ENCODE peak calls at places on chromosomes 3 and 15, in ten cellular contexts. One of them, this sample, is unnamed. For H3K27me3 and H3K36me3, the result is how much of the 10 kb centered on the place peaks cover.

GRCh38 chr3:46923559-46924350 is 46.2 kb downstream of the PTH1R start:
- DNase-seq in GM23338: peak
- DNase-seq in upper lobe of left lung: no peak
- DNase-seq in suprapubic skin: no peak
- DNase-seq in HCT116: no peak
- DNase-seq in SK-N-SH: peak
- DNase-seq in prostate gland: no peak
- DNase-seq in Panc1: no peak
- DNase-seq in stomach: peak
- DNase-seq in spleen: peak
- DNase-seq in this sample: no peak

GRCh38 chr15:100717596-100717995 is 115.2 kb downstream of the ASB7 start:
- DNase-seq in GM23338: no peak
- DNase-seq in upper lobe of left lung: no peak
- DNase-seq in suprapubic skin: no peak
- DNase-seq in HCT116: no peak
- DNase-seq in SK-N-SH: no peak
- DNase-seq in prostate gland: no peak
- DNase-seq in Panc1: no peak
- DNase-seq in stomach: no peak
- DNase-seq in spleen: no peak
- DNase-seq in this sample: no peak

GRCh38 chr15:91706366-91707032 is 147.0 kb upstream of the SLCO3A1 start:
- DNase-seq in GM23338: peak
- DNase-seq in upper lobe of left lung: peak
- DNase-seq in suprapubic skin: peak
- DNase-seq in HCT116: peak
- DNase-seq in SK-N-SH: peak
- DNase-seq in prostate gland: peak
- DNase-seq in Panc1: peak
- DNase-seq in stomach: peak
- DNase-seq in spleen: peak
- DNase-seq in this sample: no peak

GRCh38 chr3:55488398-55489055 is 1.4 kb upstream of the WNT5A start:
- DNase-seq in GM23338: peak
- DNase-seq in upper lobe of left lung: peak
- DNase-seq in suprapubic skin: no peak
- DNase-seq in HCT116: no peak
- DNase-seq in SK-N-SH: peak
- DNase-seq in prostate gland: peak
- DNase-seq in Panc1: no peak
- DNase-seq in stomach: peak
- DNase-seq in spleen: no peak
- DNase-seq in this sample: no peak

GRCh38 chr15:83066034-83066760 is 855 bp downstream of the BTBD1 start:
- DNase-seq in GM23338: no peak
- DNase-seq in upper lobe of left lung: no peak
- DNase-seq in suprapubic skin: no peak
- DNase-seq in HCT116: no peak
- DNase-seq in SK-N-SH: no peak
- DNase-seq in prostate gland: no peak
- DNase-seq in Panc1: no peak
- DNase-seq in stomach: no peak
- DNase-seq in spleen: no peak
- DNase-seq in this sample: no peak

GRCh38 chr3:128607710-128608048 is 42.9 kb downstream of the RPN1 start:
- DNase-seq in GM23338: no peak
- DNase-seq in upper lobe of left lung: no peak
- DNase-seq in suprapubic skin: no peak
- DNase-seq in HCT116: no peak
- DNase-seq in SK-N-SH: no peak
- DNase-seq in prostate gland: no peak
- DNase-seq in Panc1: no peak
- DNase-seq in stomach: no peak
- DNase-seq in spleen: no peak
- DNase-seq in this sample: no peak

GRCh38 chr15:89749951-89750559 is 994 bp downstream of the MESP1 start:
- DNase-seq in GM23338: no peak
- DNase-seq in upper lobe of left lung: peak
- DNase-seq in suprapubic skin: no peak
- DNase-seq in HCT116: no peak
- DNase-seq in SK-N-SH: no peak
- DNase-seq in prostate gland: no peak
- DNase-seq in Panc1: no peak
- DNase-seq in stomach: peak
- DNase-seq in spleen: no peak
- DNase-seq in this sample: no peak

GRCh38 chr3:111593666-111594065 is 1.5 kb downstream of the ZBED2 start:
- DNase-seq in GM23338: no peak
- DNase-seq in upper lobe of left lung: no peak
- DNase-seq in suprapubic skin: no peak
- DNase-seq in HCT116: no peak
- DNase-seq in SK-N-SH: no peak
- DNase-seq in prostate gland: no peak
- DNase-seq in Panc1: no peak
- DNase-seq in stomach: no peak
- DNase-seq in spleen: peak
- DNase-seq in this sample: no peak

DNA sequence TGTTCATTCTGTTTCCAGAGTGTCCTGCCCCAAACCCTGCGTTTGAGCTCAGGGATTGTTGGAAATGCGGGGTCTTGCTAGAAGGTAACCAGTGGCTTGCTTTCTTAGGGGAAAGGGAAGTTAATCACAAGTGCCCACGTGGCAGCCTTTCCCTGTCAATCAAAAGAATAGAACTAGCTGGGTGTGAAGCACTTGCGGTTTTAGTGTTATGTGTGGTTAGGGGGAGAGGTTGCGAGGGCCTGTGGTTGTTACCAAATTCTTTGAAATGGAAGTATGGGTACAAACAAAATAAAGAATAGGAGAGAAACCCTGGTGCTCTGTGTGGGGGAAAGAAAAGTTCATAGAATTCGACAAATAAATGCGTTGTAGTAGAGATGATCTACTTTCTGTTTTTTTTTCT is 67.6 kb downstream of the FNDC3B start:
- DNase-seq in GM23338: no peak
- DNase-seq in upper lobe of left lung: peak
- DNase-seq in suprapubic skin: no peak
- DNase-seq in HCT116: no peak
- DNase-seq in SK-N-SH: no peak
- DNase-seq in prostate gland: no peak
- DNase-seq in Panc1: no peak
- DNase-seq in stomach: peak
- DNase-seq in spleen: peak
- DNase-seq in this sample: no peak
- TF ChIP-seq POLR2AphosphoS5 in GM23338: no peak
- TF ChIP-seq POLR2AphosphoS5 in upper lobe of left lung: no peak
- TF ChIP-seq POLR2AphosphoS5 in suprapubic skin: no peak
- TF ChIP-seq POLR2AphosphoS5 in HCT116: no peak
- TF ChIP-seq POLR2AphosphoS5 in SK-N-SH: no peak
- TF ChIP-seq POLR2AphosphoS5 in prostate gland: no peak
- TF ChIP-seq POLR2AphosphoS5 in Panc1: no peak
- TF ChIP-seq POLR2AphosphoS5 in stomach: peak
- TF ChIP-seq POLR2AphosphoS5 in spleen: no peak
- TF ChIP-seq POLR2AphosphoS5 in this sample: no peak

GRCh38 chr3:186368164-186368563 is 6.1 kb upstream of the DGKG start:
- DNase-seq in GM23338: no peak
- DNase-seq in upper lobe of left lung: no peak
- DNase-seq in suprapubic skin: no peak
- DNase-seq in HCT116: no peak
- DNase-seq in SK-N-SH: no peak
- DNase-seq in prostate gland: no peak
- DNase-seq in Panc1: no peak
- DNase-seq in stomach: no peak
- DNase-seq in spleen: no peak
- DNase-seq in this sample: no peak

GRCh38 chr3:186366206-186366605 is 4.2 kb upstream of the DGKG start:
- DNase-seq in GM23338: no peak
- DNase-seq in upper lobe of left lung: no peak
- DNase-seq in suprapubic skin: no peak
- DNase-seq in HCT116: no peak
- DNase-seq in SK-N-SH: no peak
- DNase-seq in prostate gland: no peak
- DNase-seq in Panc1: no peak
- DNase-seq in stomach: no peak
- DNase-seq in spleen: no peak
- DNase-seq in this sample: no peak

GRCh38 chr3:186369217-186369616 is 7.2 kb upstream of the DGKG start:
- DNase-seq in GM23338: no peak
- DNase-seq in upper lobe of left lung: no peak
- DNase-seq in suprapubic skin: no peak
- DNase-seq in HCT116: no peak
- DNase-seq in SK-N-SH: no peak
- DNase-seq in prostate gland: no peak
- DNase-seq in Panc1: no peak
- DNase-seq in stomach: no peak
- DNase-seq in spleen: no peak
- DNase-seq in this sample: no peak

GRCh38 chr3:186367631-186368030 is 5.6 kb upstream of the DGKG start:
- DNase-seq in GM23338: no peak
- DNase-seq in upper lobe of left lung: no peak
- DNase-seq in suprapubic skin: no peak
- DNase-seq in HCT116: no peak
- DNase-seq in SK-N-SH: no peak
- DNase-seq in prostate gland: no peak
- DNase-seq in Panc1: no peak
- DNase-seq in stomach: no peak
- DNase-seq in spleen: no peak
- DNase-seq in this sample: no peak

DNA sequence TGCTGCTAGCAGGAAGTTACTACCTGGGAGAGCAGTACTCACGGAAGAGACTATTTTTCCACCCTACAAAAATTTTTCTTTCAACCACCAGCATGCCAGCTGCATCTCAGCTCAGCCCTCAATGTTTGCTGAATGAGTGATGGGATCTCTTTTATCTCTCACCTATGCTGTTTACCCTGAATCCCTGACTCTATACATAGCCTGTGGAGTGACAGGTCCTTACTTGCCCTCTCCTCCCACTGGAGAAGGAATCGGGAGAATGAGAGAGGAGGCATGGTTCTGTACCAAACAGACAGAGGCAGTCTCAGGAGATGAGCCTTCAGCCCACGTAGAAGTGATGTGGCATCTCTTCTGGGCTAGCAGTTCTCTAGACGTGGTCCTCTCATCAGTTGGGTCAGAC is 6.7 kb upstream of the DGKG start:
- DNase-seq in GM23338: no peak
- DNase-seq in upper lobe of left lung: no peak
- DNase-seq in suprapubic skin: no peak
- DNase-seq in HCT116: no peak
- DNase-seq in SK-N-SH: no peak
- DNase-seq in prostate gland: no peak
- DNase-seq in Panc1: no peak
- DNase-seq in stomach: no peak
- DNase-seq in spleen: no peak
- DNase-seq in this sample: no peak
- H3K27me3 ChIP-seq in GM23338: under half
- H3K27me3 ChIP-seq in upper lobe of left lung: under half
- H3K27me3 ChIP-seq in suprapubic skin: under half
- H3K27me3 ChIP-seq in HCT116: half or more
- H3K27me3 ChIP-seq in SK-N-SH: under half
- H3K27me3 ChIP-seq in prostate gland: under half
- H3K27me3 ChIP-seq in Panc1: half or more
- H3K27me3 ChIP-seq in stomach: under half
- H3K27me3 ChIP-seq in spleen: under half
- H3K27me3 ChIP-seq in this sample: under half

GRCh38 chr3:138673641-138674040 is 65.1 kb downstream of the FAIM start:
- DNase-seq in GM23338: peak
- DNase-seq in upper lobe of left lung: no peak
- DNase-seq in suprapubic skin: no peak
- DNase-seq in HCT116: no peak
- DNase-seq in SK-N-SH: no peak
- DNase-seq in prostate gland: no peak
- DNase-seq in Panc1: no peak
- DNase-seq in stomach: no peak
- DNase-seq in spleen: no peak
- DNase-seq in this sample: no peak

GRCh38 chr3:138675393-138675792 is 66.8 kb downstream of the FAIM start:
- DNase-seq in GM23338: no peak
- DNase-seq in upper lobe of left lung: no peak
- DNase-seq in suprapubic skin: no peak
- DNase-seq in HCT116: no peak
- DNase-seq in SK-N-SH: no peak
- DNase-seq in prostate gland: no peak
- DNase-seq in Panc1: no peak
- DNase-seq in stomach: no peak
- DNase-seq in spleen: no peak
- DNase-seq in this sample: no peak

GRCh38 chr3:138668107-138668506 is 59.5 kb downstream of the FAIM start:
- DNase-seq in GM23338: no peak
- DNase-seq in upper lobe of left lung: no peak
- DNase-seq in suprapubic skin: no peak
- DNase-seq in HCT116: no peak
- DNase-seq in SK-N-SH: no peak
- DNase-seq in prostate gland: no peak
- DNase-seq in Panc1: no peak
- DNase-seq in stomach: no peak
- DNase-seq in spleen: no peak
- DNase-seq in this sample: no peak

GRCh38 chr3:138674131-138674530 is 65.6 kb downstream of the FAIM start:
- DNase-seq in GM23338: no peak
- DNase-seq in upper lobe of left lung: no peak
- DNase-seq in suprapubic skin: no peak
- DNase-seq in HCT116: no peak
- DNase-seq in SK-N-SH: no peak
- DNase-seq in prostate gland: no peak
- DNase-seq in Panc1: no peak
- DNase-seq in stomach: no peak
- DNase-seq in spleen: no peak
- DNase-seq in this sample: no peak

GRCh38 chr3:138670409-138670808 is 61.8 kb downstream of the FAIM start:
- DNase-seq in GM23338: no peak
- DNase-seq in upper lobe of left lung: no peak
- DNase-seq in suprapubic skin: no peak
- DNase-seq in HCT116: no peak
- DNase-seq in SK-N-SH: no peak
- DNase-seq in prostate gland: no peak
- DNase-seq in Panc1: no peak
- DNase-seq in stomach: no peak
- DNase-seq in spleen: no peak
- DNase-seq in this sample: no peak
- H3K36me3 ChIP-seq in GM23338: under half
- H3K36me3 ChIP-seq in upper lobe of left lung: under half
- H3K36me3 ChIP-seq in suprapubic skin: under half
- H3K36me3 ChIP-seq in HCT116: under half
- H3K36me3 ChIP-seq in SK-N-SH: under half
- H3K36me3 ChIP-seq in prostate gland: under half
- H3K36me3 ChIP-seq in Panc1: under half
- H3K36me3 ChIP-seq in stomach: under half
- H3K36me3 ChIP-seq in spleen: half or more
- H3K36me3 ChIP-seq in this sample: under half

GRCh38 chr15:66498501-66499386 is 1.2 kb upstream of the SNAPC5 start:
- DNase-seq in GM23338: peak
- DNase-seq in upper lobe of left lung: no peak
- DNase-seq in suprapubic skin: no peak
- DNase-seq in HCT116: no peak
- DNase-seq in SK-N-SH: peak
- DNase-seq in prostate gland: no peak
- DNase-seq in Panc1: no peak
- DNase-seq in stomach: no peak
- DNase-seq in spleen: no peak
- DNase-seq in this sample: no peak

GRCh38 chr15:66502491-66502890 is 2.2 kb downstream of the RPL4 start:
- DNase-seq in GM23338: no peak
- DNase-seq in upper lobe of left lung: no peak
- DNase-seq in suprapubic skin: no peak
- DNase-seq in HCT116: no peak
- DNase-seq in SK-N-SH: no peak
- DNase-seq in prostate gland: no peak
- DNase-seq in Panc1: no peak
- DNase-seq in stomach: no peak
- DNase-seq in spleen: no peak
- DNase-seq in this sample: no peak

GRCh38 chr15:66496951-66497501 is 536 bp downstream of the SNAPC5 start:
- DNase-seq in GM23338: no peak
- DNase-seq in upper lobe of left lung: peak
- DNase-seq in suprapubic skin: no peak
- DNase-seq in HCT116: no peak
- DNase-seq in SK-N-SH: no peak
- DNase-seq in prostate gland: no peak
- DNase-seq in Panc1: no peak
- DNase-seq in stomach: no peak
- DNase-seq in spleen: no peak
- DNase-seq in this sample: no peak

GRCh38 chr15:66494262-66494661 is 3.3 kb downstream of the SNAPC5 start:
- DNase-seq in GM23338: no peak
- DNase-seq in upper lobe of left lung: no peak
- DNase-seq in suprapubic skin: no peak
- DNase-seq in HCT116: no peak
- DNase-seq in SK-N-SH: no peak
- DNase-seq in prostate gland: no peak
- DNase-seq in Panc1: no peak
- DNase-seq in stomach: no peak
- DNase-seq in spleen: no peak
- DNase-seq in this sample: no peak

DNA sequence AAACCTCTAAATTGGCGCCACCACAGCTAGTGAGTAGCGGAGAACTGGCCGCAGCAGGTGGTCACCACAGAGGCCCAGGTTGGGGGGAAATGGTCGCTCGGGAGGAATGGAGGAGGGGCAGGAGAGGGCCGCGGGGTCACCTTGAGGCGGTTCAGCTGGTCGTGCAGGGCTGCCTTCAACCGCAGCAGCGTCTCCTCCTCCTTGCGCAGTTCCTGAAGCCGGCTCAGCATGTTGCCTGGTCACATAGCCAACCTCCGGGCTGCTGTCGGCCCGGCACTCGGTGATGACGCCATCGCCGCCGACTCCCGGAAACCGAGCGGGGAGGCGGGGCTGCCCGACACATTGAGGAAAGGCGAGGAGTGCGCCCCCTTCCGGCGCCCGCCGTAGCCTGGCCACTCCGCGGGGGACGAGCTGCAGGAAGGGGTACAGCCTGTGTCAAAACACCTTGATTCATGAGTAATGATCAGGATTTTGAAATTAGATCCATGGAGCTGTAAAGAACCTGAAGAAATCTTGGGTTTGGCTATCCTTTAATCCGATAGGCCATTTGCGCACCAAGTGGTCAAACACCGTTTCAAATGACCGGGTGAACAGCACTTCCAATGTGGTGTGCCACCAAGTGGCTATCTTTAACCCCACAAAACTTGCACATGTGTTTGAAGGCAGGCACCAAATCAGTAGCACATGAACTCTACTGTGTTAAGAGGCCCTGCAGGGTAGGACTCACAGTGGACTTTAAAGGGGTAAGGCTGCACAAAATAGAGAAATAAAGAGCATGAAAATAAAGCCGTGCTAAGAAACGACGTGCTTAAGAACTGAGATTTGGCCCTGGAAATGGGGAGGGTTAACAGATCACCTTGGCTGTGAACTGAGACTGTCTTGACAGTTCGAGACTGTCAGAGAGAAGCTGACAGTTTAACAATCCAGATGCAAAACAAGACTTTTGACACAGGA is at the start of gene SNAPC5:
- DNase-seq in GM23338: peak
- DNase-seq in upper lobe of left lung: peak
- DNase-seq in suprapubic skin: peak
- DNase-seq in HCT116: peak
- DNase-seq in SK-N-SH: peak
- DNase-seq in prostate gland: peak
- DNase-seq in Panc1: peak
- DNase-seq in stomach: peak
- DNase-seq in spleen: peak
- DNase-seq in this sample: peak
- TF ChIP-seq POLR2AphosphoS5 in GM23338: peak
- TF ChIP-seq POLR2AphosphoS5 in upper lobe of left lung: peak
- TF ChIP-seq POLR2AphosphoS5 in suprapubic skin: no peak
- TF ChIP-seq POLR2AphosphoS5 in HCT116: peak
- TF ChIP-seq POLR2AphosphoS5 in SK-N-SH: peak
- TF ChIP-seq POLR2AphosphoS5 in prostate gland: peak
- TF ChIP-seq POLR2AphosphoS5 in Panc1: peak
- TF ChIP-seq POLR2AphosphoS5 in stomach: peak
- TF ChIP-seq POLR2AphosphoS5 in spleen: peak
- TF ChIP-seq POLR2AphosphoS5 in this sample: peak